ENCODE peak calls at places on chromosomes 5 and 9, in ten cellular contexts. Y is A549; E is AG10803; B is activated CD8-positive, alpha-beta T cell treated with anti-CD3 and anti-CD28 coated beads for 36 hours; X is endothelial cell; R is MCF 10A; K is transverse colon; H is HL-60; V is mucosa of descending colon; T is tibial artery. S is an unnamed sample.

GRCh38 chr5:71529682-71530081 is 57.5 kb upstream of the MCCC2 start:
- DNase-seq in Y (no peak), E (no peak), B (no peak), X (no peak), R (no peak), K (no peak), H (no peak), V (no peak), T (no peak), S (no peak)

GRCh38 chr9:36862206-36863145 is 171.6 kb downstream of the PAX5 start:
- DNase-seq in Y (peak; percentile 60), E (peak; percentile 25), B (peak; percentile 15), X (peak; percentile 65), R (peak; percentile 48), K (peak; percentile 46), H (no peak), V (no peak), T (no peak), S (no peak)

GRCh38 chr5:170221319-170221718 is 11.5 kb upstream of the C5orf58 start:
- DNase-seq in Y (no peak), E (peak; percentile 35), B (no peak), X (no peak), R (no peak), K (no peak), H (no peak), V (no peak), T (no peak), S (no peak)

GRCh38 chr5:150412319-150413175 is at the start of gene CD74:
- DNase-seq in Y (no peak), E (peak; percentile 17), B (peak; percentile 99), X (peak; percentile 65), R (no peak), K (peak; percentile 92), H (peak; percentile 56), V (peak; percentile 95), T (peak; percentile 79), S (peak; percentile 90)

GRCh38 chr9:119289740-119290139 is 79.5 kb downstream of the BRINP1 start:
- DNase-seq in Y (peak; percentile 9), E (peak; percentile 63), B (peak; percentile 42), X (peak; percentile 71), R (peak; percentile 66), K (peak; percentile 35), H (peak; percentile 14), V (no peak), T (peak; percentile 67), S (peak; percentile 55)

GRCh38 chr5:149795360-149795759 is 65.2 kb downstream of the PPARGC1B start:
- DNase-seq in Y (no peak), E (no peak), B (no peak), X (no peak), R (no peak), K (no peak), H (no peak), V (no peak), T (no peak), S (no peak)

GRCh38 chr5:149873896-149874295 is 70.7 kb downstream of the PDE6A start:
- DNase-seq in Y (no peak), E (no peak), B (no peak), X (no peak), R (no peak), K (no peak), H (no peak), V (no peak), T (no peak), S (no peak)

GRCh38 chr5:140118294-140118936 is 4.5 kb downstream of the PURA start:
- DNase-seq in Y (no peak), E (peak; percentile 18), B (no peak), X (no peak), R (no peak), K (no peak), H (no peak), V (no peak), T (no peak), S (no peak)

GRCh38 chr9:68983008-68983411 is 30.9 kb downstream of the PRKACG start:
- DNase-seq in Y (no peak), E (no peak), B (no peak), X (no peak), R (no peak), K (no peak), H (no peak), V (no peak), T (no peak), S (peak; percentile 49)

GRCh38 chr5:150263801-150264621 is 25.6 kb downstream of the CAMK2A start:
- DNase-seq in Y (peak; percentile 81), E (peak; percentile 85), B (no peak), X (no peak), R (peak; percentile 100), K (no peak), H (peak; percentile 67), V (no peak), T (no peak), S (no peak)

GRCh38 chr9:136525841-136526499 is 19.9 kb downstream of the NOTCH1 start:
- DNase-seq in Y (no peak), E (no peak), B (no peak), X (no peak), R (no peak), K (peak; percentile 62), H (no peak), V (no peak), T (peak; percentile 38), S (no peak)

GRCh38 chr5:9820696-9821449 is 190.7 kb upstream of the TAS2R1 start:
- DNase-seq in Y (no peak), E (peak; percentile 88), B (no peak), X (no peak), R (no peak), K (no peak), H (no peak), V (no peak), T (no peak), S (no peak)

GRCh38 chr5:14870347-14871083 is 1.1 kb downstream of the ANKH start:
- DNase-seq in Y (no peak), E (no peak), B (peak; percentile 75), X (peak; percentile 7), R (peak; percentile 18), K (peak; percentile 69), H (no peak), V (peak; percentile 63), T (no peak), S (peak; percentile 37)

GRCh38 chr5:10607023-10607665 is 43.3 kb downstream of the ANKRD33B start:
- DNase-seq in Y (no peak), E (no peak), B (peak; percentile 45), X (peak; percentile 31), R (peak; percentile 23), K (peak; percentile 38), H (peak; percentile 91), V (no peak), T (no peak), S (peak; percentile 60)

GRCh38 chr5:173089581-173089980 is 33.4 kb downstream of the CREBRF start:
- DNase-seq in Y (no peak), E (no peak), B (no peak), X (no peak), R (no peak), K (no peak), H (no peak), V (no peak), T (no peak), S (no peak)

GRCh38 chr5:107501965-107502691 is 168.6 kb downstream of the EFNA5 start:
- DNase-seq in Y (no peak), E (no peak), B (no peak), X (no peak), R (peak; percentile 37), K (no peak), H (no peak), V (no peak), T (no peak), S (no peak)

GRCh38 chr9:116669296-116669695 is 17.8 kb upstream of the TRIM32 start:
- DNase-seq in Y (no peak), E (no peak), B (no peak), X (no peak), R (no peak), K (no peak), H (no peak), V (no peak), T (no peak), S (no peak)

GRCh38 chr9:34688329-34689161 is 2.5 kb downstream of the CCL19 start:
- DNase-seq in Y (no peak), E (no peak), B (no peak), X (no peak), R (no peak), K (no peak), H (no peak), V (no peak), T (no peak), S (no peak)

DNA sequence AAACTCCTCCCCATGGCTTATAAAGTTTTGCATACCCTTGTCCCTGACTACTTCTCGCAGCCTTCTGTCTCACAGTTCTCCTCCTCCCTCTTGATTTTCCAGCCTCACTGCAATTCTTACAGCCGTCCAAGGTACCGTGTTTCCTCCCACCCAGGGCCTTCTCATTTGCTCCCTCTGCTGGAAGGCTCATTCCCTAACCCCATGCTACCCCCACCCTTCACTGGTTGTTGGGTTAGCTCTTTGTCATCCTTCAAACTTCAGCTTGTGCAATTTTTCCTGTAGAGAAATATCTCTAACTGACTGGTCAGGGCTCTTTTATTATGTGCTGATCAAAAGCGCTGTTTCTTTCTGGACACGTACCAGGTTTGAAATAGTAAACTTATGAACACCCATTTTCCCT is 329.2 kb downstream of the EBF1 start:
- DNase-seq in Y (peak; percentile 8), E (peak; percentile 52), B (no peak), X (peak; percentile 20), R (peak; percentile 50), K (no peak), H (no peak), V (no peak), T (no peak), S (no peak)
- TF ChIP-seq CTCF in Y (peak; percentile 25), E (peak; percentile 48), B (no peak), X (peak; percentile 25), R (no peak), K (no peak), H (peak; percentile 26), V (no peak), T (no peak), S (no peak)

GRCh38 chr5:115838885-115839518 is 2.4 kb downstream of the ATG12 start:
- DNase-seq in Y (peak; percentile 53), E (peak; percentile 64), B (peak; percentile 41), X (no peak), R (peak; percentile 66), K (peak; percentile 8), H (peak; percentile 33), V (no peak), T (peak; percentile 20), S (peak; percentile 52)
- TF ChIP-seq CTCF in Y (peak; percentile 45), E (peak; percentile 67), B (peak; percentile 53), X (peak; percentile 79), R (peak; percentile 35), K (peak; percentile 56), H (no peak), V (peak; percentile 16), T (peak; percentile 63), S (no peak)

DNA sequence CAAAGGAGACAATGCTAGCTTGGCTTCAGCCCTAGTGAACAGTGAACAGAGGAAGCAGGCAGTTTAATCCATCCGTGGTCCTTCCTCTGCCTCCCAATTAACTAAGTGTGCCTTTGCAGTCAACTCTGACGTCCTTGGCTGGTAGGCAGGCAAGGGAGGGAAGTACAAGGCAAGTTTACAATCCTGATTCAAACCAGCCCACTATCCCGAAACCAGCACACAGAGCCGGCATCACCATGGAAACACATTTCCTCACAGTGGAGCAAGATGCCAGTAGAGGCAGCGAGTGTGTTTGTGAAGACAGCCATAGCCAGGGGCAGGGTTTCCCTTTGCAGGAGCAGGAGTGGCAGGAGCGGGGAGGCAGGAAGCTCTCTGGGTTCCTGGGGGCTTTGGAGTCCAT is 73.9 kb downstream of the GOLPH3 start:
- DNase-seq in Y (no peak), E (peak; percentile 48), B (no peak), X (peak; percentile 33), R (no peak), K (no peak), H (no peak), V (no peak), T (no peak), S (no peak)
- TF ChIP-seq CTCF in Y (no peak), E (no peak), B (no peak), X (no peak), R (no peak), K (no peak), H (no peak), V (no peak), T (no peak), S (no peak)

GRCh38 chr9:73050062-73050814 is 97.4 kb upstream of the ALDH1A1 start:
- DNase-seq in Y (peak; percentile 47), E (peak; percentile 70), B (no peak), X (no peak), R (no peak), K (no peak), H (no peak), V (no peak), T (no peak), S (no peak)
- TF ChIP-seq CTCF in Y (peak; percentile 20), E (peak; percentile 42), B (no peak), X (peak; percentile 14), R (no peak), K (no peak), H (no peak), V (no peak), T (no peak), S (no peak)